ENCODE peak calls at places on chromosomes 1 and 21, in ten cellular contexts. X, V, T, R, G, U, L, M, Y and P are unnamed samples.
A peak's percentile ranks its signal among the peaks of the same experiment; 100 is the strongest.

GRCh38 chr1:64199154-64199553 is 4.3 kb upstream of the UBE2U start:
- DNase-seq in X (no peak), V (no peak), T (no peak), R (no peak), G (no peak), U (no peak), L (no peak), M (peak; percentile 30), Y (no peak), P (no peak)

GRCh38 chr1:203592728-203593127 is 33.9 kb upstream of the ATP2B4 start:
- DNase-seq in X (no peak), V (no peak), T (no peak), R (no peak), G (no peak), U (no peak), L (no peak), M (peak; percentile 54), Y (no peak), P (no peak)

GRCh38 chr21:17900281-17900989 is 81.3 kb upstream of the C21orf91 start:
- DNase-seq in X (no peak), V (no peak), T (peak; percentile 13), R (no peak), G (no peak), U (no peak), L (no peak), M (no peak), Y (no peak), P (no peak)

GRCh38 chr1:223727541-223727940 is 15.2 kb downstream of the CAPN2 start:
- DNase-seq in X (no peak), V (no peak), T (no peak), R (no peak), G (no peak), U (no peak), L (no peak), M (peak; percentile 75), Y (no peak), P (no peak)

GRCh38 chr1:19773485-19773884 is 26.2 kb downstream of the TMCO4 start:
- DNase-seq in X (no peak), V (no peak), T (no peak), R (no peak), G (no peak), U (no peak), L (no peak), M (no peak), Y (no peak), P (no peak)

GRCh38 chr1:204367193-204367858 is 7.6 kb upstream of the PLEKHA6 start:
- DNase-seq in X (no peak), V (no peak), T (no peak), R (no peak), G (no peak), U (no peak), L (no peak), M (no peak), Y (no peak), P (no peak)

GRCh38 chr1:229203991-229204632 is 66.8 kb upstream of the RAB4A start:
- DNase-seq in X (no peak), V (no peak), T (no peak), R (no peak), G (no peak), U (no peak), L (no peak), M (no peak), Y (no peak), P (no peak)

GRCh38 chr1:108742268-108742667 is 4.2 kb upstream of the STXBP3 start:
- DNase-seq in X (no peak), V (no peak), T (no peak), R (no peak), G (no peak), U (no peak), L (no peak), M (no peak), Y (no peak), P (no peak)

GRCh38 chr1:33119532-33120217 is 38.7 kb downstream of the AZIN2 start:
- DNase-seq in X (no peak), V (no peak), T (no peak), R (no peak), G (no peak), U (no peak), L (no peak), M (peak; percentile 46), Y (no peak), P (peak; percentile 82)

GRCh38 chr1:200323856-200324400 is 85.9 kb downstream of the ZNF281 start:
- DNase-seq in X (no peak), V (no peak), T (no peak), R (no peak), G (no peak), U (no peak), L (no peak), M (peak; percentile 67), Y (no peak), P (no peak)

GRCh38 chr1:53047737-53048344 is 14.2 kb upstream of the PODN start:
- DNase-seq in X (no peak), V (no peak), T (peak; percentile 74), R (no peak), G (no peak), U (no peak), L (no peak), M (peak; percentile 94), Y (no peak), P (no peak)

GRCh38 chr1:32247452-32247851 is 430 bp downstream of the FAM167B start:
- DNase-seq in X (no peak), V (no peak), T (no peak), R (no peak), G (no peak), U (no peak), L (peak; percentile 66), M (no peak), Y (no peak), P (no peak)

GRCh38 chr1:24126023-24126671 is 14.2 kb upstream of the MYOM3 start:
- DNase-seq in X (no peak), V (no peak), T (peak; percentile 20), R (no peak), G (no peak), U (no peak), L (no peak), M (peak; percentile 29), Y (no peak), P (no peak)

GRCh38 chr1:147673401-147673800 is 3.1 kb upstream of the ACP6 start:
- DNase-seq in X (no peak), V (no peak), T (no peak), R (no peak), G (no peak), U (no peak), L (no peak), M (peak; percentile 26), Y (no peak), P (no peak)

GRCh38 chr1:4944072-4944471 is 289.7 kb downstream of the AJAP1 start:
- DNase-seq in X (no peak), V (no peak), T (no peak), R (no peak), G (no peak), U (no peak), L (no peak), M (no peak), Y (no peak), P (no peak)
- TF ChIP-seq POLR2A in X (no peak), V (no peak), T (no peak), R (no peak), G (no peak), U (no peak), L (no peak), M (no peak), Y (no peak), P (no peak)

GRCh38 chr1:183212870-183213269 is 26.8 kb downstream of the LAMC2 start:
- DNase-seq in X (no peak), V (no peak), T (no peak), R (no peak), G (no peak), U (no peak), L (no peak), M (no peak), Y (no peak), P (no peak)

GRCh38 chr1:183205196-183205781 is 19.2 kb downstream of the LAMC2 start:
- DNase-seq in X (no peak), V (no peak), T (no peak), R (no peak), G (no peak), U (no peak), L (no peak), M (peak; percentile 89), Y (no peak), P (no peak)

GRCh38 chr1:183206538-183207117 is 20.6 kb downstream of the LAMC2 start:
- DNase-seq in X (no peak), V (no peak), T (no peak), R (no peak), G (no peak), U (no peak), L (no peak), M (no peak), Y (no peak), P (no peak)

GRCh38 chr1:183210678-183211077 is 24.6 kb downstream of the LAMC2 start:
- DNase-seq in X (no peak), V (no peak), T (no peak), R (no peak), G (no peak), U (no peak), L (no peak), M (no peak), Y (no peak), P (no peak)

GRCh38 chr1:183209533-183210158 is 23.6 kb downstream of the LAMC2 start:
- DNase-seq in X (no peak), V (peak; percentile 65), T (no peak), R (no peak), G (no peak), U (no peak), L (no peak), M (peak; percentile 92), Y (no peak), P (no peak)
- TF ChIP-seq POLR2A in X (no peak), V (no peak), T (no peak), R (no peak), G (no peak), U (no peak), L (no peak), M (no peak), Y (no peak), P (no peak)

GRCh38 chr1:67429011-67429527 is 1.1 kb downstream of the SERBP1 start:
- DNase-seq in X (peak; percentile 74), V (no peak), T (peak; percentile 67), R (no peak), G (no peak), U (peak; percentile 6), L (no peak), M (no peak), Y (no peak), P (peak; percentile 30)
- TF ChIP-seq POLR2A in X (no peak), V (no peak), T (peak; percentile 18), R (no peak), G (no peak), U (no peak), L (no peak), M (no peak), Y (no peak), P (no peak)

GRCh38 chr1:35120458-35121133 is 41.4 kb downstream of the ZMYM1 start:
- DNase-seq in X (no peak), V (no peak), T (no peak), R (peak; percentile 27), G (no peak), U (no peak), L (no peak), M (peak; percentile 2), Y (peak; percentile 29), P (no peak)
- TF ChIP-seq POLR2A in X (no peak), V (no peak), T (no peak), R (no peak), G (no peak), U (no peak), L (no peak), M (no peak), Y (no peak), P (no peak)